ENCODE peak calls at places on chromosomes 1 and 21, in ten cellular contexts. One of them, this sample, is unnamed.

GRCh38 chr21:14482165-14482564 is 64.0 kb downstream of the SAMSN1 start:
- DNase-seq in H9: no peak
- DNase-seq in right lobe of liver: no peak
- DNase-seq in OCI-LY7: no peak
- DNase-seq in IMR-90: no peak
- DNase-seq in CD4-positive, alpha-beta T cell: no peak
- DNase-seq in HL-60: peak; percentile 82
- DNase-seq in DND-41: peak; percentile 35
- DNase-seq in pancreas: no peak
- DNase-seq in colonic mucosa: no peak
- DNase-seq in this sample: no peak

GRCh38 chr21:36430841-36431240 is 45.6 kb downstream of the CHAF1B start:
- DNase-seq in H9: no peak
- DNase-seq in right lobe of liver: no peak
- DNase-seq in OCI-LY7: no peak
- DNase-seq in IMR-90: no peak
- DNase-seq in CD4-positive, alpha-beta T cell: no peak
- DNase-seq in HL-60: no peak
- DNase-seq in DND-41: no peak
- DNase-seq in pancreas: no peak
- DNase-seq in colonic mucosa: no peak
- DNase-seq in this sample: no peak

GRCh38 chr1:234515411-234515810 is 36.4 kb upstream of the TARBP1 start:
- DNase-seq in H9: no peak
- DNase-seq in right lobe of liver: no peak
- DNase-seq in OCI-LY7: no peak
- DNase-seq in IMR-90: peak; percentile 59
- DNase-seq in CD4-positive, alpha-beta T cell: no peak
- DNase-seq in HL-60: no peak
- DNase-seq in DND-41: no peak
- DNase-seq in pancreas: no peak
- DNase-seq in colonic mucosa: no peak
- DNase-seq in this sample: no peak

GRCh38 chr1:84923317-84923716 is 30.3 kb upstream of the LPAR3 start:
- DNase-seq in H9: no peak
- DNase-seq in right lobe of liver: no peak
- DNase-seq in OCI-LY7: no peak
- DNase-seq in IMR-90: no peak
- DNase-seq in CD4-positive, alpha-beta T cell: no peak
- DNase-seq in HL-60: no peak
- DNase-seq in DND-41: no peak
- DNase-seq in pancreas: no peak
- DNase-seq in colonic mucosa: no peak
- DNase-seq in this sample: no peak

GRCh38 chr1:46804926-46805325 is 6.1 kb downstream of the CYP4B1 start:
- DNase-seq in H9: no peak
- DNase-seq in right lobe of liver: no peak
- DNase-seq in OCI-LY7: no peak
- DNase-seq in IMR-90: no peak
- DNase-seq in CD4-positive, alpha-beta T cell: no peak
- DNase-seq in HL-60: no peak
- DNase-seq in DND-41: no peak
- DNase-seq in pancreas: no peak
- DNase-seq in colonic mucosa: no peak
- DNase-seq in this sample: no peak

GRCh38 chr1:39413902-39414528 is 77.4 kb upstream of the BMP8A start:
- DNase-seq in H9: no peak
- DNase-seq in right lobe of liver: no peak
- DNase-seq in OCI-LY7: no peak
- DNase-seq in IMR-90: no peak
- DNase-seq in CD4-positive, alpha-beta T cell: no peak
- DNase-seq in HL-60: no peak
- DNase-seq in DND-41: no peak
- DNase-seq in pancreas: no peak
- DNase-seq in colonic mucosa: no peak
- DNase-seq in this sample: no peak

GRCh38 chr1:70818391-70818790 is 229.2 kb downstream of the PTGER3 start:
- DNase-seq in H9: no peak
- DNase-seq in right lobe of liver: no peak
- DNase-seq in OCI-LY7: no peak
- DNase-seq in IMR-90: no peak
- DNase-seq in CD4-positive, alpha-beta T cell: no peak
- DNase-seq in HL-60: no peak
- DNase-seq in DND-41: no peak
- DNase-seq in pancreas: no peak
- DNase-seq in colonic mucosa: no peak
- DNase-seq in this sample: no peak

GRCh38 chr1:17895401-17895800 is 140.3 kb downstream of the ACTL8 start:
- DNase-seq in H9: no peak
- DNase-seq in right lobe of liver: no peak
- DNase-seq in OCI-LY7: no peak
- DNase-seq in IMR-90: no peak
- DNase-seq in CD4-positive, alpha-beta T cell: no peak
- DNase-seq in HL-60: no peak
- DNase-seq in DND-41: no peak
- DNase-seq in pancreas: no peak
- DNase-seq in colonic mucosa: no peak
- DNase-seq in this sample: no peak

GRCh38 chr21:33642896-33643657 is 776 bp downstream of the ITSN1 start:
- DNase-seq in H9: peak; percentile 42
- DNase-seq in right lobe of liver: peak; percentile 51
- DNase-seq in OCI-LY7: peak; percentile 19
- DNase-seq in IMR-90: peak; percentile 36
- DNase-seq in CD4-positive, alpha-beta T cell: no peak
- DNase-seq in HL-60: no peak
- DNase-seq in DND-41: peak; percentile 22
- DNase-seq in pancreas: peak; percentile 47
- DNase-seq in colonic mucosa: peak; percentile 49
- DNase-seq in this sample: peak; percentile 60

GRCh38 chr1:41329662-41330587 is 31.3 kb upstream of the FOXO6 start:
- DNase-seq in H9: no peak
- DNase-seq in right lobe of liver: no peak
- DNase-seq in OCI-LY7: no peak
- DNase-seq in IMR-90: no peak
- DNase-seq in CD4-positive, alpha-beta T cell: no peak
- DNase-seq in HL-60: no peak
- DNase-seq in DND-41: no peak
- DNase-seq in pancreas: no peak
- DNase-seq in colonic mucosa: peak; percentile 11
- DNase-seq in this sample: no peak

GRCh38 chr1:16017461-16018303 is at the start of gene HSPB7:
- DNase-seq in H9: peak; percentile 79
- DNase-seq in right lobe of liver: no peak
- DNase-seq in OCI-LY7: peak; percentile 33
- DNase-seq in IMR-90: peak; percentile 52
- DNase-seq in CD4-positive, alpha-beta T cell: no peak
- DNase-seq in HL-60: no peak
- DNase-seq in DND-41: no peak
- DNase-seq in pancreas: no peak
- DNase-seq in colonic mucosa: peak; percentile 50
- DNase-seq in this sample: peak; percentile 69

DNA sequence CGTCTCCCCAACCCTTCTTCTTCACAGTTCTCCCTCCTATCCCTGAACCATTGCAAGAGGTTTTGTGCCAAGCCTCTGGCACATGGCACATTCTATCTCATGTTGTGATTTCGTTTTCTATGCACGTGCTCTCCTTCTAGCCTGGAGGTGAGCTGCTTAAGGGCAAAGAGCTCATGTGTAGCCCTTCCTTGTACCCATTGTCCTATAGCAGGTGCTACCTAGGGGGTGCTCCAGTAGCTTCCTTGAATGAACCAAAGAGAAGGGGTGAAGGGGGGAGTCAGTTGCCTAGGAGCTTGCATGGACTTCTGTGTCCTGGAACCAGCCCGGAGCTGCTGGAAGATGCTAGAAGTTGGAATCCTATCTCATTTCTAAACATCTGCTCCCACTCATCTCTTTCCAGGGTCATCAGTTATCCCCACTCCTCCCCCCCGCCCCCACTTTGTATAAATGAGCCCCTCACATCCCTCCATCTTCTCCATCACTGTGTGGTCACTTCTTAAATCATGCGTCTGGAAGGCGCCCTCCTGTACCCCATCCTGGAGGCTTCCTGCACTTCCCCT is 535 bp upstream of the DISC1 start:
- DNase-seq in H9: peak; percentile 35
- DNase-seq in right lobe of liver: no peak
- DNase-seq in OCI-LY7: no peak
- DNase-seq in IMR-90: no peak
- DNase-seq in CD4-positive, alpha-beta T cell: no peak
- DNase-seq in HL-60: no peak
- DNase-seq in DND-41: no peak
- DNase-seq in pancreas: no peak
- DNase-seq in colonic mucosa: peak; percentile 26
- DNase-seq in this sample: no peak
- H3K27ac ChIP-seq in H9: no peak overlapping the region
- H3K27ac ChIP-seq in right lobe of liver: peak overlapping the region; percentile 15
- H3K27ac ChIP-seq in OCI-LY7: no peak overlapping the region
- H3K27ac ChIP-seq in IMR-90: no peak overlapping the region
- H3K27ac ChIP-seq in CD4-positive, alpha-beta T cell: peak overlapping the region; percentile 68
- H3K27ac ChIP-seq in HL-60: no peak overlapping the region
- H3K27ac ChIP-seq in DND-41: peak overlapping the region; percentile 43
- H3K27ac ChIP-seq in pancreas: no peak overlapping the region
- H3K27ac ChIP-seq in colonic mucosa: no peak overlapping the region
- H3K27ac ChIP-seq in this sample: peak overlapping the region; percentile 21

GRCh38 chr1:111450185-111450584 is 921 bp downstream of the ATP5PB start:
- DNase-seq in H9: no peak
- DNase-seq in right lobe of liver: no peak
- DNase-seq in OCI-LY7: no peak
- DNase-seq in IMR-90: no peak
- DNase-seq in CD4-positive, alpha-beta T cell: no peak
- DNase-seq in HL-60: no peak
- DNase-seq in DND-41: no peak
- DNase-seq in pancreas: no peak
- DNase-seq in colonic mucosa: no peak
- DNase-seq in this sample: no peak

GRCh38 chr1:111449703-111450017 is 396 bp downstream of the ATP5PB start:
- DNase-seq in H9: no peak
- DNase-seq in right lobe of liver: no peak
- DNase-seq in OCI-LY7: no peak
- DNase-seq in IMR-90: no peak
- DNase-seq in CD4-positive, alpha-beta T cell: no peak
- DNase-seq in HL-60: no peak
- DNase-seq in DND-41: no peak
- DNase-seq in pancreas: no peak
- DNase-seq in colonic mucosa: no peak
- DNase-seq in this sample: no peak

GRCh38 chr1:111448482-111448917 is 556 bp downstream of the WDR77 start:
- DNase-seq in H9: no peak
- DNase-seq in right lobe of liver: no peak
- DNase-seq in OCI-LY7: peak; percentile 23
- DNase-seq in IMR-90: peak; percentile 12
- DNase-seq in CD4-positive, alpha-beta T cell: no peak
- DNase-seq in HL-60: no peak
- DNase-seq in DND-41: no peak
- DNase-seq in pancreas: no peak
- DNase-seq in colonic mucosa: peak; percentile 38
- DNase-seq in this sample: no peak

GRCh38 chr1:111446967-111447892 is 1.8 kb downstream of the WDR77 start:
- DNase-seq in H9: no peak
- DNase-seq in right lobe of liver: no peak
- DNase-seq in OCI-LY7: no peak
- DNase-seq in IMR-90: no peak
- DNase-seq in CD4-positive, alpha-beta T cell: no peak
- DNase-seq in HL-60: no peak
- DNase-seq in DND-41: no peak
- DNase-seq in pancreas: no peak
- DNase-seq in colonic mucosa: peak; percentile 25
- DNase-seq in this sample: no peak

GRCh38 chr1:111448918-111449702 is at the start of the genes ATP5PB and WDR77:
- DNase-seq in H9: peak; percentile 97
- DNase-seq in right lobe of liver: peak; percentile 92
- DNase-seq in OCI-LY7: peak; percentile 100
- DNase-seq in IMR-90: peak; percentile 99
- DNase-seq in CD4-positive, alpha-beta T cell: peak; percentile 79
- DNase-seq in HL-60: peak; percentile 98
- DNase-seq in DND-41: peak; percentile 95
- DNase-seq in pancreas: peak; percentile 90
- DNase-seq in colonic mucosa: peak; percentile 96
- DNase-seq in this sample: peak; percentile 95
- TF ChIP-seq CTCF in H9: peak; percentile 11
- TF ChIP-seq CTCF in right lobe of liver: no peak
- TF ChIP-seq CTCF in OCI-LY7: no peak
- TF ChIP-seq CTCF in IMR-90: peak; percentile 3
- TF ChIP-seq CTCF in CD4-positive, alpha-beta T cell: no peak
- TF ChIP-seq CTCF in HL-60: no peak
- TF ChIP-seq CTCF in DND-41: no peak
- TF ChIP-seq CTCF in pancreas: no peak
- TF ChIP-seq CTCF in colonic mucosa: no peak
- TF ChIP-seq CTCF in this sample: no peak

DNA sequence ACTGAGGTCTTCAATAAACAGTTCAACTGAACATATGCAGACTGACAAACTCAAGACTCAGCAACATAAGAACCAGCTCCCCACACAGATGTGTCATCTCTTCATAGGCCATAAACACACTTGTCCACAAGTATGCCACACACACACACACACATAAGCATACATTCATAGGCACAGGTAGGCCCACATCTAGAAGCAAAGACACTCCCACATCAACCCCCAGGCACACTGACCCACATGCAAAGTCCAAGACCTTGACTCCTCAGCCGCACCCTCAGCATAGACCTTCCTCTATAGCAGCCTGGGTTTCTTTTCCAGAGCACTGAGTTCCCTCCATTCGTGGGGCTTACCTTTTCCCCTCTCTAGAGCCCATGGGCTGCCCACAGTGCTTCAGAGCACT is 1.4 kb downstream of the LAD1 start:
- DNase-seq in H9: no peak
- DNase-seq in right lobe of liver: no peak
- DNase-seq in OCI-LY7: no peak
- DNase-seq in IMR-90: peak; percentile 19
- DNase-seq in CD4-positive, alpha-beta T cell: no peak
- DNase-seq in HL-60: no peak
- DNase-seq in DND-41: no peak
- DNase-seq in pancreas: no peak
- DNase-seq in colonic mucosa: peak; percentile 87
- DNase-seq in this sample: no peak
- H3K27ac ChIP-seq in H9: no peak overlapping the region
- H3K27ac ChIP-seq in right lobe of liver: peak overlapping the region; percentile 91
- H3K27ac ChIP-seq in OCI-LY7: no peak overlapping the region
- H3K27ac ChIP-seq in IMR-90: no peak overlapping the region
- H3K27ac ChIP-seq in CD4-positive, alpha-beta T cell: no peak overlapping the region
- H3K27ac ChIP-seq in HL-60: no peak overlapping the region
- H3K27ac ChIP-seq in DND-41: no peak overlapping the region
- H3K27ac ChIP-seq in pancreas: peak overlapping the region; percentile 87
- H3K27ac ChIP-seq in colonic mucosa: peak overlapping the region; percentile 92
- H3K27ac ChIP-seq in this sample: peak overlapping the region; percentile 9

DNA sequence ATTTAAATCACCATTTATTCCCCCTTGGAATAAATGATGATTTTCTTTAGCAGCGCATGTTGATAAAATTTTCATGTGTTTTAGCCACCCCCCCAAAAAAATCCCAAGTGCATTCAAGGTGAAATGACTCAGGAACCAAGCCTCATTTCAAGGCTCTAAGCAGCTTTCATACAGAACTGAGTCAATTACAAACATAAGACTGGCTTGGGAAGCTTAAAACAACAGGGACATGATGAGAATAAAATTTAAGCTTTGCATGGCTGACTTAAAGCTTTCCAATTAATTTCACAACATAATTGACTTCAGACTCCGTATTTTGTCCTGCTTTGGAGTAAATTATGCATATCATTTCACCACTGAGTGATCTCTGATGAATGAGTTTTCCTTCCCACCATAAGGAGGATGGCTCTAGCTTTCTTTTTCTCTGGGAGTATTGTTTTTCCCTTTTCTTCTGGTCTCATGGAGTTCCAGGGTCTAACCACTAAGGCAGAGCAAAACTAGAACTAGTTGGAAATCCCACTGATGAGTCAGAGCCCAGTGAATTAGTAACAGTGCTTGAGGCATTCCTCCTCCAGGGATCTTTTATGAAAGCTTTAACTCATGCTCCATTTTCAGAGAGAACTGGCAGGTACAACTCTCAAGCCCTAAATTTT is 72.8 kb downstream of the XCL2 start:
- DNase-seq in H9: no peak
- DNase-seq in right lobe of liver: no peak
- DNase-seq in OCI-LY7: no peak
- DNase-seq in IMR-90: peak; percentile 88
- DNase-seq in CD4-positive, alpha-beta T cell: no peak
- DNase-seq in HL-60: no peak
- DNase-seq in DND-41: no peak
- DNase-seq in pancreas: no peak
- DNase-seq in colonic mucosa: no peak
- DNase-seq in this sample: no peak
- TF ChIP-seq CTCF in H9: no peak
- TF ChIP-seq CTCF in right lobe of liver: no peak
- TF ChIP-seq CTCF in OCI-LY7: no peak
- TF ChIP-seq CTCF in IMR-90: no peak
- TF ChIP-seq CTCF in CD4-positive, alpha-beta T cell: no peak
- TF ChIP-seq CTCF in HL-60: no peak
- TF ChIP-seq CTCF in DND-41: no peak
- TF ChIP-seq CTCF in pancreas: no peak
- TF ChIP-seq CTCF in colonic mucosa: no peak
- TF ChIP-seq CTCF in this sample: no peak